ENCODE peak calls at places on chromosomes 2 and 18, in seven cellular contexts. D, F, O, Q, S, E and G are unnamed samples.

GRCh38 chr2:12120281-12121150 is 374.1 kb downstream of the LPIN1 start:
- DNase-seq in D (peak; percentile 70), F (peak; percentile 80), O (no peak), Q (no peak), S (no peak), E (peak; percentile 36), G (no peak)

GRCh38 chr2:37338933-37339332 is 5.5 kb upstream of the QPCT start:
- DNase-seq in D (no peak), F (no peak), O (no peak), Q (no peak), S (no peak), E (no peak), G (no peak)

GRCh38 chr2:83368916-83369315 is 1090.2 kb downstream of the SUCLG1 start:
- DNase-seq in D (peak; percentile 64), F (no peak), O (no peak), Q (no peak), S (no peak), E (no peak), G (no peak)

GRCh38 chr2:202327887-202328286 is 48.2 kb upstream of the BMPR2 start:
- DNase-seq in D (no peak), F (no peak), O (no peak), Q (no peak), S (no peak), E (no peak), G (no peak)

GRCh38 chr18:42087195-42087594 is 132.2 kb downstream of the PIK3C3 start:
- DNase-seq in D (no peak), F (no peak), O (no peak), Q (no peak), S (no peak), E (no peak), G (no peak)

GRCh38 chr2:120870467-120870788 is 134.8 kb downstream of the GLI2 start:
- DNase-seq in D (no peak), F (no peak), O (no peak), Q (no peak), S (no peak), E (no peak), G (no peak)

GRCh38 chr18:64994370-64994769 is 756.4 kb upstream of the CDH7 start:
- DNase-seq in D (no peak), F (no peak), O (no peak), Q (no peak), S (no peak), E (no peak), G (no peak)

GRCh38 chr2:26018184-26018716 is 15.6 kb upstream of the RAB10 start:
- DNase-seq in D (peak; percentile 78), F (peak; percentile 88), O (peak; percentile 70), Q (peak; percentile 78), S (peak; percentile 74), E (peak; percentile 63), G (peak; percentile 72)

GRCh38 chr18:26648509-26649192 is 100.3 kb upstream of the KCTD1 start:
- DNase-seq in D (no peak), F (no peak), O (no peak), Q (no peak), S (no peak), E (no peak), G (no peak)

GRCh38 chr18:5584751-5585417 is 41.1 kb upstream of the EPB41L3 start:
- DNase-seq in D (peak; percentile 30), F (peak; percentile 64), O (no peak), Q (no peak), S (no peak), E (no peak), G (no peak)

GRCh38 chr2:113203901-113204519 is 30.2 kb downstream of the PSD4 start:
- DNase-seq in D (peak; percentile 53), F (peak; percentile 68), O (peak; percentile 84), Q (peak; percentile 81), S (peak; percentile 42), E (peak; percentile 63), G (no peak)

GRCh38 chr2:157158111-157158510 is 99.4 kb upstream of the GALNT5 start:
- DNase-seq in D (no peak), F (peak; percentile 82), O (no peak), Q (no peak), S (no peak), E (no peak), G (no peak)

GRCh38 chr2:194562329-194562728 is 1094.7 kb upstream of the SLC39A10 start:
- DNase-seq in D (no peak), F (no peak), O (no peak), Q (no peak), S (no peak), E (no peak), G (no peak)

GRCh38 chr2:19541884-19542283 is 183.5 kb upstream of the OSR1 start:
- DNase-seq in D (no peak), F (no peak), O (no peak), Q (no peak), S (no peak), E (no peak), G (no peak)

GRCh38 chr18:37873416-37873815 is 307.8 kb upstream of the CELF4 start:
- DNase-seq in D (no peak), F (no peak), O (no peak), Q (no peak), S (no peak), E (no peak), G (no peak)
- TF ChIP-seq CTCF in D (no peak), F (no peak), O (no peak), Q (no peak), S (no peak), E (no peak), G (no peak)

GRCh38 chr2:17058772-17059402 is 393.3 kb upstream of the CYRIA start:
- DNase-seq in D (no peak), F (no peak), O (no peak), Q (no peak), S (no peak), E (no peak), G (no peak)
- H3K4me3 ChIP-seq in D (no peak overlapping the region), F (no peak overlapping the region), O (no peak overlapping the region), Q (no peak overlapping the region), S (no peak overlapping the region), E (no peak overlapping the region), G (no peak overlapping the region)

GRCh38 chr18:47729356-47729755 is 201.1 kb downstream of the SMAD2 start:
- DNase-seq in D (no peak), F (no peak), O (no peak), Q (no peak), S (no peak), E (no peak), G (no peak)

GRCh38 chr18:47725656-47726055 is 204.8 kb downstream of the SMAD2 start:
- DNase-seq in D (no peak), F (no peak), O (no peak), Q (no peak), S (no peak), E (no peak), G (no peak)

GRCh38 chr18:47735041-47735440 is 195.4 kb downstream of the SMAD2 start:
- DNase-seq in D (no peak), F (no peak), O (no peak), Q (no peak), S (no peak), E (no peak), G (no peak)

GRCh38 chr18:47731276-47731675 is 199.2 kb downstream of the SMAD2 start:
- DNase-seq in D (no peak), F (no peak), O (no peak), Q (no peak), S (no peak), E (no peak), G (no peak)

GRCh38 chr18:47730795-47731194 is 199.7 kb downstream of the SMAD2 start:
- DNase-seq in D (peak; percentile 3), F (peak; percentile 4), O (no peak), Q (no peak), S (no peak), E (no peak), G (no peak)
- TF ChIP-seq CTCF in D (no peak), F (no peak), O (no peak), Q (no peak), S (no peak), E (no peak), G (no peak)

DNA sequence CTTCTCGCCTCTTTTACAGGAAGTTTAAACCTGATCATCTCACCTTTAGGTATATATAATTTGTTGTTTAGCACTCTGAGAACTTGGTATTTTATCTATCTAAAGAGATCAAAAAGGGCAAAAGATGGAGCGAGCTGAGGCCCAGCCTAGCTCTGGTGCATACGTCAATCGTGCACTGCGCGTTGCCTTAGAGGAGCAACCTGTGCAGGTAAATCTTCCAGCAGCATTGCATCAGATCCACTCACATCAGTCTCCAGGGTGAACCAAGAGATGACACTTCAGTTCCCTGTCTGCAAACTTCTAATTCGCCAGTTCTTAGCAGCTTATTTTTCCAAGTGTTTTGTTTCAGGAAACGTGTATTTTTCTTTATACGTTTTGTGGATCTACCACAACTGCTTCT is 15.3 kb downstream of the BCL11A start:
- DNase-seq in D (no peak), F (no peak), O (no peak), Q (no peak), S (no peak), E (no peak), G (no peak)
- H3K4me3 ChIP-seq in D (no peak overlapping the region), F (no peak overlapping the region), O (no peak overlapping the region), Q (no peak overlapping the region), S (no peak overlapping the region), E (no peak overlapping the region), G (no peak overlapping the region)

GRCh38 chr2:46298522-46299351 is 1.5 kb downstream of the EPAS1 start:
- DNase-seq in D (peak; percentile 52), F (peak; percentile 47), O (peak; percentile 54), Q (peak; percentile 36), S (no peak), E (no peak), G (no peak)
- TF ChIP-seq CTCF in D (peak; percentile 27), F (peak; percentile 38), O (no peak), Q (peak; percentile 10), S (peak; percentile 43), E (peak; percentile 19), G (peak; percentile 7)

GRCh38 chr2:40281021-40281940 is 170.6 kb downstream of the SLC8A1 start:
- DNase-seq in D (peak; percentile 94), F (peak; percentile 89), O (no peak), Q (no peak), S (peak; percentile 24), E (peak; percentile 42), G (no peak)

GRCh38 chr2:40284797-40285196 is 167.1 kb downstream of the SLC8A1 start:
- DNase-seq in D (peak; percentile 27), F (peak; percentile 22), O (no peak), Q (no peak), S (no peak), E (no peak), G (no peak)

GRCh38 chr2:40279479-40279878 is 172.4 kb downstream of the SLC8A1 start:
- DNase-seq in D (no peak), F (no peak), O (no peak), Q (no peak), S (no peak), E (no peak), G (no peak)

GRCh38 chr2:40283111-40283909 is 168.6 kb downstream of the SLC8A1 start:
- DNase-seq in D (no peak), F (peak; percentile 41), O (no peak), Q (no peak), S (no peak), E (no peak), G (no peak)

DNA sequence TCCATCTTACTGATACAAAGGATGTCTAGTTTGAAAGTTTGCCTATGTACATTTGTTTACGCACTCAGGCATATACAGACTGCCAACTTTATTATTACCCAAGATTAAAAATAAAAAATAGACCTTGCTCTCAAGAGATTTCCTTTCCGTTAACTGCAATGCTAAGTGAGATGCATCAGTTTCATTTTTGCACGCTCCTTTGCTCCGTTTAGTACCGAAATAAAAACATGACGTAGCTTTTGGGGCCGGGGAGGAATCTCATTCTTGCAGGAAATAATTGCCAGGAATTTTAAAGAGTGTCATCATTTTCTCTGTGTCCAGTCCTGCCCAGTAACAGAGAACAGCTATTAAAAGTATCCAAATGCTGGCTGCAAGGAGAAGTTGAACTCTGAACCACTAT is 169.5 kb downstream of the SLC8A1 start:
- DNase-seq in D (peak; percentile 59), F (peak; percentile 47), O (no peak), Q (no peak), S (no peak), E (no peak), G (no peak)
- H3K4me3 ChIP-seq in D (no peak overlapping the region), F (peak overlapping the region; percentile 26), O (no peak overlapping the region), Q (no peak overlapping the region), S (no peak overlapping the region), E (no peak overlapping the region), G (no peak overlapping the region)